ENCODE peak calls at places on chromosomes 4 and X, in four cellular contexts. Q is SK-N-SH, C is HepG2, K is H1. M is an unnamed sample.

GRCh38 chr4:23163649-23164436 is 471.1 kb downstream of the GBA3 start:
- DNase-seq in Q (no peak), K (no peak), C (no peak), M (no peak)

GRCh38 chrX:43679778-43680177 is 23.7 kb downstream of the MAOA start:
- DNase-seq in K (no peak), C (no peak), Q (no peak), M (no peak)

GRCh38 chr4:119135721-119136121 is at the start of gene MYOZ2:
- DNase-seq in K (no peak), Q (no peak), C (no peak), M (no peak)

GRCh38 chr4:113040793-113041192 is 8.7 kb upstream of the ANK2 start:
- DNase-seq in Q (no peak), C (no peak), K (no peak), M (no peak)

GRCh38 chr4:20487852-20488251 is 212.4 kb upstream of the PACRGL start:
- DNase-seq in Q (no peak), K (no peak), C (no peak), M (no peak)

GRCh38 chrX:118677318-118677717 is 50.1 kb upstream of the IL13RA1 start:
- DNase-seq in C (no peak), Q (no peak), K (no peak), M (no peak)

GRCh38 chr4:126526335-126526734 is 1106.4 kb upstream of the INTU start:
- DNase-seq in K (no peak), C (no peak), Q (no peak), M (no peak)

GRCh38 chr4:30839583-30840520 is 119.7 kb downstream of the PCDH7 start:
- DNase-seq in Q (no peak), K (no peak), C (no peak), M (no peak)

GRCh38 chrX:30900227-30900626 is 11.2 kb upstream of the TAB3 start:
- DNase-seq in C (no peak), Q (no peak), K (no peak), M (no peak)

GRCh38 chrX:150821971-150822370 is 76.5 kb downstream of the CD99L2 start:
- DNase-seq in Q (no peak), K (no peak), C (no peak), M (no peak)

GRCh38 chr4:41413670-41414069 is 124.3 kb upstream of the LIMCH1 start:
- DNase-seq in Q (no peak), C (no peak), K (no peak), M (no peak)

GRCh38 chrX:150573702-150574101 is 5.3 kb downstream of the MTM1 start:
- DNase-seq in K (no peak), Q (no peak), C (no peak), M (no peak)

DNA sequence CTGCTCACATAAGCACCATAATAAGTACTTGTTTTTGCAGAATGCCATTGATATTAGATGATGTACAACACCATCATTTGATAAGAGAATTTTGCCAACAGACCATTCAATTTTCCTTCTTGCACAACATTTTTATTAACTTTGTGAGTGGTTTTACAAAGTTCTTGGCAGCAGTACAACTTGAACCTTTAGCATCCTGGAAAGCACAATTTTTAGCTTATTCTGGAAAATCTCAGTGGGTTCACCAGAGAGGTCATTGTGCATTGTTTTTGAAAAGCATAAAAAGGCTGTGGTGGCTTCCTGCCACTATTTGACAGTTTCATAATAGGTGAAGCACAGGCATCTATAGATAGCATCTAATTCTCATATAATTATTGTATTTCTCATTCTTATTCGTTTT is 26.3 kb upstream of the REPS2 start:
- DNase-seq in Q (no peak), C (no peak), K (no peak), M (no peak)
- TF ChIP-seq TCF12 in Q (no peak), C (no peak), K (no peak), M (no peak)

GRCh38 chr4:5928241-5928640 is 35.4 kb upstream of the CRMP1 start:
- DNase-seq in Q (no peak), K (no peak), C (no peak), M (no peak)

GRCh38 chr4:5931526-5931925 is 38.6 kb upstream of the CRMP1 start:
- DNase-seq in Q (no peak), K (no peak), C (no peak), M (no peak)

GRCh38 chr4:5930456-5930855 is 37.6 kb upstream of the CRMP1 start:
- DNase-seq in K (no peak), C (no peak), Q (no peak), M (no peak)

GRCh38 chr4:5932021-5932553 is 39.2 kb upstream of the CRMP1 start:
- DNase-seq in K (no peak), C (no peak), Q (no peak), M (no peak)

DNA sequence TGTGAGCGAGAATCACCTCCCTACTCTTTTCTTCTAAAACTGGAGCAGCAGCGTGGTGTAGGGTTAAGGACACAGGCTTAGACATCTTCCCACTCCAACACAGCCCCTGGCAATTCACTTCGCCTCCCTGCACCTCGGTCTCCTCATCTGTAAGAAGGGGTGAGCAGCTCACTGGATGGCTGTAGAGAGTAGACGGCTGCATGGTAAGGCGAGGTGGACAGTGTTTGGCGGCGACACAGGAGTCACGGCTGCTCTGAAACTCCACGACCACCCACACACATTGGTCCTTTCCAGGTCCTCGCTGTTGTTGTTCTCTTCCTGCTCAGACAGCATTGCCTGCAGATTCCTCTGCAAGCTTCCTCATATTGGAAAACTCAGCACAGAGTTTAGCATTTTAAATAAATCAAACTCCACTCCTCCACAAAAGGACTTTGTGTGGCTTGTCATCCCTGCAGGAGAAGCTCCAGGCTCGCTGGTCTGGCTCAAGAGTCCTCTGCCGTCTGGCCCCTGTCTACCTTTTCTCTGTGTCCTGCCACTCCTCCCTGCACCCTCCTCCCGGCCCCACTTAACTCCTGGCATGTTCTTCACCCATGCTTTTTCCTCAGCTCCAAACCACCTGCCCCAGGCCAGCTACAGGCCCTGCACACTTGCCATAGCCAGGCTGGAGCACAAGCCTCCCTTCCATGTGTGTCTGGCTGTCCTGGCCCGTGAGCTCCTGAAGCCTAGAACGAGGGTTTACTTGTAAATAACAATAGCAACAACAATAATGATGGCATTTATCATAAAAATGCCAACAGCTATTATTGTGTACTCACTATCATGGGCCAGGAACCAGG is 41.3 kb upstream of the CRMP1 start:
- DNase-seq in C (no peak), Q (no peak), K (no peak), M (no peak)
- TF ChIP-seq TCF12 in C (no peak), Q (no peak), K (no peak), M (no peak)

DNA sequence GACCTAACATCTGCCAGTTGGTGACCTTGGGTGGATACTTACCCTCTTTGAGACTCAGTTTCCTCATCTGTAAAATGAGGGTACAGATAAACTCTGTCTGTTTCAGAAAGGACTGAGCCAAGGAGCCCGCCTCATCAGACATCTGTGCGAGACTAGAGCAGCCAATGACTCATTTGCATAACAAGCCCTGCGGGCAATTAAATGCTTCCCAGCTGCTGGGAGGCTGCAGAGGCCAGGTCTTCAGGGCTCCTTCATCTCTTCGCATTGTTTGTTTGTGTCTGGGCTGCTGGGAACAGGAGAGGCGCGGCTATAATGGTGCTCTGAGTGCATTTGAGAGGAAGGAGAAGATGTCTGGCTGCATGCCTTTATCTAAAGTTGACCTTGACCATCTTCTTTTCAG is 85.0 kb downstream of the ADRA2C start:
- DNase-seq in K (no peak), C (no peak), Q (no peak), M (no peak)
- TF ChIP-seq TCF12 in K (no peak), C (no peak), Q (no peak), M (no peak)

GRCh38 chr4:117771647-117772337 is 262.5 kb upstream of the NDST3 start:
- DNase-seq in K (no peak), C (no peak), Q (no peak), M (no peak)

GRCh38 chr4:117768610-117769009 is 265.7 kb upstream of the NDST3 start:
- DNase-seq in Q (no peak), C (no peak), K (no peak), M (no peak)

GRCh38 chr4:117770269-117771087 is 263.8 kb upstream of the NDST3 start:
- DNase-seq in C (no peak), K (no peak), Q (no peak), M (no peak)

GRCh38 chr4:117777721-117778120 is 256.6 kb upstream of the NDST3 start:
- DNase-seq in C (no peak), K (no peak), Q (no peak), M (no peak)

GRCh38 chr4:117773067-117773946 is 261.0 kb upstream of the NDST3 start:
- DNase-seq in K (no peak), C (no peak), Q (no peak), M (no peak)
- TF ChIP-seq TCF12 in K (no peak), C (no peak), Q (no peak), M (no peak)

GRCh38 chr4:69532886-69533506 is 37.3 kb upstream of the UGT2B4 start:
- DNase-seq in Q (no peak), C (no peak), K (no peak), M (no peak)

GRCh38 chr4:69536558-69536957 is 40.9 kb upstream of the UGT2B4 start:
- DNase-seq in K (no peak), C (no peak), Q (no peak), M (no peak)

GRCh38 chr4:69534697-69535096 is 39.0 kb upstream of the UGT2B4 start:
- DNase-seq in Q (no peak), C (no peak), K (no peak), M (no peak)

GRCh38 chr4:69532125-69532524 is 36.4 kb upstream of the UGT2B4 start:
- DNase-seq in Q (no peak), C (no peak), K (no peak), M (no peak)

DNA sequence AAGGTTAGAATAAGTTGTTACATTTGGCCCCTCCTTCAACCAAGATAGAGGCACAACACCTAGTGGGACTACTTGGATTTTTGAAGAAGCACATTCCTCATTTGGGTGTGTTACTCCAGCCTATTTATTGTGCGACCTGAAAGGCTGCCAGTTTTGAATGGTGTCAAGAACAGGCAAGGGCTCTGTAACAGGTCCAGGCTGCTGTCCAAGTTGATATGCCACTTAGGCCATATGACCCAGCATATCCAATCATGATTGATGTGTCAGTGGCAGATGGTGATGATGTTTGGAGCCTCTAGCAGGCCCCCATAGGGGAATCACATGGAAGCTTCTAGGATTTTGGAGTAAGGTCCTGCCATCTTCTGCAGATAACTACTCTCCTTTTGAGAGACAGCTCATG is 35.5 kb upstream of the UGT2B4 start:
- DNase-seq in C (no peak), K (no peak), Q (no peak), M (no peak)
- TF ChIP-seq TCF12 in C (no peak), K (no peak), Q (no peak), M (no peak)

DNA sequence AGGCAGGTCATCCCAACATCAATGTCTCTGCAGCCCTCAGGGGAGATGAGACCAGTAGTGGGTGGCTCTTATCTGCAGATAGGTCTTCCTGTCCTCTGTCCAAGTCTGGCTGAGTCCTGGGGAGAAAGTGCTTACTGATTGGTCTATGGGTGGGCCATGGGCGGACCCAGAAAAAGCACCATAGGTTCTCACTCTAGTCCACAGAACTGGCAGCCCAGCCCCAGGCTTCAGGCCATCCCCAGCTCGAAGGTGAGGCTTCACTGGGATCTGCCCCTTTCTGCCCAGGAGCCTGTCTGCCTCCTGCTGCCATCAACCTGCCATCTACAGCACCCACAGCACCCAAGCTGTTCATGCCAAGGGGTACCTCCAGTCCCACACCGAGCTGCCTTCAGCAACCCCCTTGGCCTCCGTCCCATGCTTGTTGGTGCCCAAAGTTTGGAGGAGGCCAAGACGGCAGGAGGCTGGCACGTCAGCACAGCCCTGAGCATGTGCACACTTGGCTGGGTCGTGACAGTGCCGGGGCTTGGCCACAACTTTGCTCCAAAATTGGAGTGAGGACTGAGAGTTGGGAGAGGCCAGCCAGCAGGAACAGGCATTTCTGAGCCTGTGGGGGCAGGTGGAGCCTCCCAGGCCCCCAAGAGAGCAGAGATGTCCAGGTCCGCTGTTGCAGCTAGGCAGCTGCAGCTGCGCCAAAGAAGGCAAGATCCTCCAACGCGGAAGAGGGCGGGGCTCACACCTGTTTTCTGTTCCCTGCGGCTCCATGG is 99.6 kb downstream of the IQCM start:
- DNase-seq in K (no peak), Q (no peak), C (no peak), M (no peak)
- TF ChIP-seq TCF12 in K (no peak), Q (no peak), C (no peak), M (no peak)